ENCODE peak calls at places on chromosomes 11 and 22, in ten cellular contexts. N, F, B, G, C, I, L, E, T and U are unnamed samples.

GRCh38 chr11:94519478-94520084 is 7.3 kb downstream of the C11orf97 start:
- DNase-seq in F (peak), T (peak), C (no peak), L (no peak), B (no peak), N (peak), E (peak), I (no peak), G (no peak), U (no peak)

GRCh38 chr11:115159122-115159665 is 345.0 kb downstream of the CADM1 start:
- DNase-seq in C (no peak), G (no peak), T (no peak), E (no peak), N (no peak), L (no peak), B (no peak), F (no peak), I (no peak), U (no peak)

GRCh38 chr11:102798012-102798746 is at the start of gene MMP1:
- DNase-seq in B (no peak), G (no peak), C (no peak), I (no peak), L (no peak), E (no peak), F (no peak), N (peak), T (no peak), U (no peak)

GRCh38 chr11:114251797-114252327 is 44.3 kb upstream of the NNMT start:
- DNase-seq in C (no peak), T (no peak), I (no peak), E (no peak), N (no peak), F (no peak), L (no peak), B (no peak), G (no peak), U (no peak)

GRCh38 chr22:24942301-24942700 is 4.2 kb downstream of the LHFPL7 start:
- DNase-seq in I (no peak), E (no peak), C (no peak), T (no peak), N (no peak), B (no peak), L (peak), G (no peak), F (no peak), U (no peak)

GRCh38 chr11:14288189-14288935 is 70.6 kb downstream of the RRAS2 start:
- DNase-seq in G (no peak), I (peak), F (no peak), E (no peak), C (no peak), N (peak), L (no peak), B (peak), T (no peak), U (no peak)

GRCh38 chr11:23359297-23359696 is 499.0 kb upstream of the CCDC179 start:
- DNase-seq in I (no peak), B (no peak), T (no peak), C (no peak), E (no peak), F (no peak), G (no peak), N (peak), L (no peak), U (no peak)

GRCh38 chr11:72522186-72522585 is 87.9 kb upstream of the CLPB start:
- DNase-seq in N (no peak), E (no peak), L (no peak), T (no peak), F (no peak), C (no peak), I (no peak), G (no peak), B (no peak), U (no peak)

GRCh38 chr11:59899532-59899931 is 20.9 kb downstream of the OOSP3 start:
- DNase-seq in L (no peak), T (no peak), I (no peak), B (peak), C (no peak), F (no peak), G (no peak), E (no peak), N (no peak), U (no peak)

GRCh38 chr22:48691431-48691851 is 1136.2 kb downstream of the BRD1 start:
- DNase-seq in L (no peak), F (no peak), G (no peak), E (no peak), T (no peak), I (no peak), C (no peak), N (no peak), B (no peak), U (no peak)

GRCh38 chr11:10310301-10310841 is 5.5 kb downstream of the ADM start:
- DNase-seq in G (no peak), F (no peak), T (no peak), N (peak), I (no peak), C (no peak), L (no peak), B (peak), E (no peak), U (no peak)

GRCh38 chr11:117822522-117823033 is 2.0 kb downstream of the FXYD2 start:
- DNase-seq in L (no peak), G (no peak), N (no peak), C (peak), I (no peak), F (no peak), B (no peak), T (no peak), E (no peak), U (no peak)

GRCh38 chr11:117821431-117821830 is 3.1 kb downstream of the FXYD2 start:
- DNase-seq in N (no peak), B (no peak), T (no peak), F (no peak), I (no peak), C (no peak), G (no peak), E (no peak), L (no peak), U (no peak)

GRCh38 chr11:117820516-117820915 is 4.0 kb downstream of the FXYD2 start:
- DNase-seq in E (no peak), N (no peak), G (no peak), B (no peak), F (no peak), L (no peak), C (no peak), I (no peak), T (no peak), U (no peak)

GRCh38 chr11:117823294-117823940 is 1.1 kb downstream of the FXYD2 start:
- DNase-seq in L (no peak), I (no peak), E (no peak), C (peak), F (no peak), T (no peak), B (peak), G (peak), N (no peak), U (no peak)

DNA sequence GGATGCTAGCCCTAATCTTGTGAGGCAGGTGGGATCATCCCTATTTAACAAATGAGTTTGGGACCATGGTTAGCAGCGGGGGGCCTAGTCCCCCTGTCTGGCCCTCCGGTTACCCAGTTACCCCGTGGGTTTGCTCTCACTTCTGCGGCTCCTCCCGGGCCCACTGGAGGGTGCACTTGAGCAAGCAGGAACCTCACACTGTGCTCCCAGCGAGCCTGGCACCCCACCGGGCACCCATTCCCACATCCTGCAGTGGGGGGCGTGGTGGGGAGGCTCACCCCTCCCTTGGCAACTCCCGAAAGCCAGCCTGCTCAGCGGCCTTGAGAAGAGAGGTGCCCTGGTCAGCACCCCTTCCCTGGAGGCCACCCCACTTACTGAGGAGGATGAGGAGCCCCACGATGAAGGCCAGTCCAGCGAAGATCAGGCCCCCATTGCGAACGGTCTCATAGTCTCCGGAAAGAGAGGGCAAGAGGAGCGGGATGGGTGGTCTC is 2.5 kb downstream of the FXYD2 start:
- DNase-seq in T (peak), B (no peak), G (peak), E (peak), C (no peak), N (no peak), F (peak), L (peak), I (no peak), U (no peak)
- TF ChIP-seq CTCF in T (peak), B (peak), G (peak), E (peak), C (no peak), N (peak), F (peak), L (peak), I (peak), U (peak)

GRCh38 chr11:111878385-111878765 is 590 bp downstream of the FDXACB1 start:
- DNase-seq in E (no peak), B (peak), T (no peak), C (no peak), N (peak), L (no peak), F (no peak), I (peak), G (no peak), U (no peak)
- TF ChIP-seq CTCF in E (no peak), B (no peak), T (no peak), C (no peak), N (no peak), L (no peak), F (no peak), I (peak), G (no peak), U (no peak)

GRCh38 chr11:120106354-120106753 is 31.6 kb downstream of the TRIM29 start:
- DNase-seq in L (no peak), F (no peak), E (no peak), B (no peak), N (no peak), I (no peak), G (no peak), T (no peak), C (no peak), U (no peak)

GRCh38 chr11:120112174-120112796 is 25.6 kb downstream of the TRIM29 start:
- DNase-seq in T (no peak), F (no peak), G (no peak), C (no peak), N (no peak), L (no peak), I (no peak), E (no peak), B (no peak), U (no peak)

GRCh38 chr11:120108154-120108784 is 29.6 kb downstream of the TRIM29 start:
- DNase-seq in T (peak), L (peak), C (no peak), F (peak), E (peak), N (peak), I (no peak), G (peak), B (peak), U (peak)

GRCh38 chr11:120108785-120109168 is 29.1 kb downstream of the TRIM29 start:
- DNase-seq in E (no peak), I (no peak), L (no peak), T (no peak), C (no peak), B (no peak), F (no peak), G (no peak), N (no peak), U (no peak)

DNA sequence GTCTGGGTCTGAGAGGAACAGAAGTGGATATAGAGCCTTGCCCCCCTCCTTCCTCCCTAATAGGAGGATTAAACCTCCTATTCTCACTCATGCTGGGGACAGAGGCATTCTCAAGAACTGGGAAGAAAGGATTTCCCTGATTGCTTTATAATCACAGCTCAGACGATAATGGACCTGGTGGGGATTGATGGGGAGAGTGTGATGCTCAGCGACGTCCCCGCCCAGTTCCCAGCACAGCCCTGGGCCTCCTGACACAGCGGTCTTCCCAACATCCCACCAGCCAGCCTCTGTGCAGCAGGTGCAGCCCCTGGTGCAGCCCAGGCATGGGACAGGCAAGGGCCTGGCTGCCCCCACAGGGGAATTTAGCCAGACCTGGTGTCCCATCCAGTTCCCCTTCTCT is 28.4 kb downstream of the TRIM29 start:
- DNase-seq in F (no peak), T (no peak), N (no peak), C (no peak), L (no peak), G (no peak), B (no peak), E (no peak), I (no peak), U (no peak)
- TF ChIP-seq CTCF in F (no peak), T (no peak), N (no peak), C (no peak), L (no peak), G (no peak), B (no peak), E (no peak), I (no peak), U (no peak)

GRCh38 chr11:69126286-69126685 is 29.4 kb upstream of the SMIM38 start:
- DNase-seq in N (no peak), T (no peak), G (no peak), I (no peak), E (no peak), F (no peak), L (no peak), B (no peak), C (peak), U (no peak)
- TF ChIP-seq CTCF in N (no peak), T (no peak), G (no peak), I (no peak), E (no peak), F (no peak), L (no peak), B (no peak), C (no peak), U (no peak)

GRCh38 chr11:61577383-61578118 is 3.3 kb downstream of the SYT7 start:
- DNase-seq in L (peak), G (no peak), N (no peak), E (no peak), T (no peak), B (peak), C (no peak), I (no peak), F (peak), U (no peak)
- TF ChIP-seq CTCF in L (no peak), G (no peak), N (peak), E (no peak), T (no peak), B (peak), C (no peak), I (peak), F (peak), U (peak)

DNA sequence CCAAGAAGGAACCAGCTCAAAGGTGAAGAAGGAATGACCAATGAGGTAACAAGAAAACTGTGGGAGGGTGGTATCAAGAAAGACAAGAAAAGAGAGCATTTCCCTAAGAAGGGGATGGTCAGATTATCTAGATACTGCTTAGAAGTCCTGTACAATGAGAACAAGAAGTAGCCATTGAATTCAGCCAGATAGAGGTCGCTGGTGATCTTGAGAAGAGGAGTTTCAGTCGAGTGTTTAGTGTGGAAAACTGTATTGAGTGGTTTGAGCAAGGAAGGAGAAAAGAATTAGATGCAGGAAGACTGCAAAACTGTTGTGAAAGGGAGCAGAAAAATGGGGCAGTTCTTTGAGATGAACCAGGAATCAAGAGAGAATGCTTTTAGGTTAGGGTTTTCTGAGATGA is 74.6 kb upstream of the FAT3 start:
- DNase-seq in G (no peak), I (no peak), C (no peak), B (peak), F (no peak), N (peak), E (no peak), T (no peak), L (no peak), U (no peak)
- TF ChIP-seq CTCF in G (no peak), I (no peak), C (no peak), B (no peak), F (no peak), N (peak), E (no peak), T (no peak), L (no peak), U (no peak)

GRCh38 chr11:64752106-64752970 is 7.4 kb downstream of the PYGM start:
- DNase-seq in F (no peak), N (no peak), L (no peak), T (no peak), I (no peak), B (no peak), E (no peak), C (no peak), G (no peak), U (no peak)

GRCh38 chr11:64751136-64751535 is 7.2 kb upstream of the RASGRP2 start:
- DNase-seq in L (no peak), E (no peak), G (peak), C (no peak), I (no peak), F (no peak), B (no peak), T (no peak), N (no peak), U (no peak)

GRCh38 chr11:64751580-64751979 is 7.6 kb upstream of the RASGRP2 start:
- DNase-seq in T (no peak), L (no peak), I (no peak), C (no peak), B (no peak), N (no peak), F (no peak), G (no peak), E (no peak), U (no peak)

GRCh38 chr11:64747961-64748715 is 4.2 kb upstream of the RASGRP2 start:
- DNase-seq in T (no peak), F (no peak), I (no peak), E (no peak), L (no peak), G (peak), C (no peak), B (no peak), N (no peak), U (no peak)

DNA sequence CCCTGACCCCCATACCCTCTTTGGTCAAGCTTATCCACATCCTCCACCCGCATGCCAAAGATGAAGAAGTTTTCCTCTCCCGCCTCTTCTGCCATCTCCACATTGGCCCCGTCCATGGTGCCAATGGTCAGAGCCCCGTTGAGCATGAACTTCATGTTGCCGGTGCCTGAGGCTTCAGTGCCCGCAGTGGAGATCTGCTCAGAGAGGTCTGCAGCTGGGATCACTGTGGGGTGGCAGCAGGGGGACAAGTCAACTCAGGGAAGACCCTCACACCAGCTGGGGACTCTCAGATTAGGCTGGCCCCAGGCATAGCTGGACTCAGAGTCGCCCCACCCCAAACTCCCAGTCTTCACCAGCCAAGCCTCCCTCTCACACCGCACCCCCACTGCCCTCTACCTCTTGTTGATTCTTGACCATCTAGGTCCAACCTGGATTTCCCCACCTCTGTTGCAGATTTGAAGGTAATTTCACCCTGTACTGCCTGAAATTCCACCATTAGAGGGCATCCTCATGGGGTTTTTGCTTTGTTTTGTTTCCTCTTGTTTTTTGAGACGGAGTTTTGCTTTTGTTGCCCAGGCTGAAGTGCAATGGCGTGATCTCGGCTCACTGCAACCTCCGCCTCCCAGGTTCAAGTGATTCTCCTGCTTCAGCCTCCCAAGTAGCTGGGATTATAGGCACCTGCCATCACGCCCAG is 6.6 kb upstream of the RASGRP2 start:
- DNase-seq in E (no peak), L (no peak), B (no peak), F (no peak), I (no peak), N (no peak), C (no peak), G (no peak), T (no peak), U (no peak)
- TF ChIP-seq CTCF in E (no peak), L (no peak), B (no peak), F (no peak), I (no peak), N (no peak), C (no peak), G (no peak), T (no peak), U (no peak)

DNA sequence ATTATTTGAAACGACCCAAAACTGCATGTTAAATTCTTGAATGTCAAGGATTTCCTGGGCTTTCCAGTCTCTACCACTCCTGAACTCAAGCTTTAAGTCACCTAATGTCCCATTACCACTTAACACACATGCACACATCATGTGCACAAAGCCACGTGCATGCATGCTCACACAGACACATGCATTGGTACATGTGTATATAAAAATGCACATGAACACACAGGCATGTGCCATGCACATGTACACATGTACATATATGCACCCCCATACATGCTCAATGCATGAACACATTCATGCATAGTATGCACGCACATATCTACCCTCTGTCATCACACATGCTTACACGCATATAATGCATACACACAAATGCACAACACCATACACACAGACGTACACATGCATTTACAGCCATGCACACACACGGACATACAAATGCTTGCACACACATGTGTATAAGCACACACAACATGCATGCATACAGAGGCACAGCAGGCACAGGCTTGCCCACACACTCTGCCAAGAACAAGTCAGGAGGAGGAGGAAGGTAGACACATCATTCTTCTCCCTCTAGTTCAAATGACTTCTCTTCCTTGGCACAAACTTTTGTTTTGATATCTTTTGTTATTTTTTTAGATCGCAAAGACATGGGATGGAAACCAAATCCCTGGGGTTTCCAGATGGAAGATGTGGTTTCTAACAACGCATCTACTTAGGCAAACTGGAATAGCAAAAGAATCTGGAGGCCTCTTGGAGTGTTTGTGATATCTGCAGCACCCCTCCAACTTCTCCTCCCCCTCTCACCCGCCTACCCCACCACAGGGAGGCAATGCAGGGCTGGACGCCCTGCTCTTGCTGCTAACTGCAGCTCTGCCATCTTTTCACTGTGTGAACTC is 24.6 kb downstream of the RASD2 start:
- DNase-seq in N (peak), L (no peak), G (no peak), E (no peak), I (no peak), C (no peak), T (no peak), F (no peak), B (no peak), U (no peak)
- TF ChIP-seq CTCF in N (no peak), L (no peak), G (no peak), E (no peak), I (no peak), C (no peak), T (no peak), F (no peak), B (no peak), U (no peak)

DNA sequence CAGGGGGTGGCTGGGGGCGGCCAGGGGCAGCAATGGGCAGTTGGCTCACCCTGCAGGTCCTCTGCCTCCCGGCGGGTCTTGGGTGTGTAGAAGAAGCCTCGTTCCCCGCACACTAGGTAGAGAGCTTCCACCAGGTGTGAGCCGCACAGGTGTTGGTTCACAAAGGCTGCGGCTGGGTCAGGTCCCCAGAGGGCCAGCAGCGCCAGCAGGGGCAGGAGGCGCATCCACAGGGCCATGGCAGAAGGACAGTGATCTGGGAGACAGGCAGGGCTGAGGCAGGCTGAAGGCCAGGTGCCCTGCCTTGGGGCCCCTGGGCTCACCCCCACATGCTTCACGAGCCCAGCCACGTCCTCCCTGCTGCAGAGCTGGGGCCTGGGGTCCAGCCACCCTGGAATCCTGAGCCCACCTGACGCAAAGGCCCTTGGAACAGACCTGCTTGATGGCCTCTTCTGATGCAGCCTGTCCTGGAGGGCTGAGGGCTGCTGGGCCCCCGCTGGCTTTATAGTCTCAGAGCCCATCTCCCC is at the start of gene INS:
- DNase-seq in N (no peak), C (no peak), G (no peak), L (no peak), I (no peak), B (no peak), T (no peak), E (no peak), F (no peak), U (no peak)
- TF ChIP-seq CTCF in N (no peak), C (no peak), G (no peak), L (no peak), I (no peak), B (no peak), T (no peak), E (no peak), F (no peak), U (no peak)